ENCODE peak calls at places on chromosomes 3 and 15, in ten cellular contexts. C, M, V, G, P, W, K, U, Q and F are unnamed samples.
A peak's percentile ranks its signal among the peaks of the same experiment; 100 is the strongest.

GRCh38 chr15:99170476-99171065 is 65.7 kb downstream of the SYNM start:
- DNase-seq in M (no peak), Q (no peak), W (no peak), K (no peak), P (no peak), C (no peak), V (no peak), U (no peak), G (no peak), F (no peak)

GRCh38 chr3:128094295-128095151 is 29.1 kb downstream of the RUVBL1 start:
- DNase-seq in U (no peak), V (peak; percentile 45), P (peak; percentile 45), Q (no peak), W (no peak), K (no peak), C (no peak), G (no peak), M (no peak), F (no peak)

GRCh38 chr3:111252795-111253194 is 181.2 kb downstream of the NECTIN3 start:
- DNase-seq in Q (peak; percentile 5), M (peak; percentile 60), U (no peak), W (no peak), C (no peak), G (no peak), P (peak; percentile 76), V (peak; percentile 66), K (no peak), F (no peak)

GRCh38 chr3:134751831-134752230 is 43.2 kb upstream of the EPHB1 start:
- DNase-seq in W (no peak), C (no peak), G (no peak), P (peak; percentile 71), K (no peak), U (no peak), M (no peak), V (peak; percentile 52), Q (no peak), F (no peak)

GRCh38 chr3:130442284-130442683 is 74.7 kb upstream of the COL6A6 start:
- DNase-seq in C (no peak), G (no peak), U (no peak), P (no peak), M (peak; percentile 52), Q (no peak), V (no peak), K (no peak), W (no peak), F (no peak)

GRCh38 chr3:155853214-155854146 is 747 bp downstream of the SLC33A1 start:
- DNase-seq in P (peak; percentile 31), M (peak; percentile 60), V (peak; percentile 23), Q (no peak), U (peak; percentile 61), W (peak; percentile 44), G (peak; percentile 25), K (no peak), C (no peak), F (peak; percentile 28)

GRCh38 chr3:34009480-34009844 is 211.0 kb downstream of the PDCD6IP start:
- DNase-seq in K (no peak), M (no peak), W (no peak), C (no peak), G (no peak), P (peak; percentile 24), V (no peak), U (no peak), Q (no peak), F (no peak)

GRCh38 chr3:42092006-42092405 is 849 bp downstream of the TRAK1 start:
- DNase-seq in C (no peak), Q (no peak), K (no peak), U (peak; percentile 78), M (no peak), V (no peak), G (peak; percentile 50), P (no peak), W (no peak), F (no peak)

GRCh38 chr15:32887090-32887489 is 169.3 kb downstream of the GREM1 start:
- DNase-seq in P (no peak), Q (no peak), W (no peak), U (no peak), K (no peak), V (no peak), C (no peak), M (no peak), G (no peak), F (no peak)

GRCh38 chr3:188241072-188241471 is 87.1 kb downstream of the LPP start:
- DNase-seq in Q (no peak), P (peak; percentile 51), G (no peak), C (no peak), U (no peak), W (no peak), K (peak; percentile 18), M (no peak), V (peak; percentile 35), F (no peak)

GRCh38 chr3:126474498-126475410 is 937 bp downstream of the ZXDC start:
- DNase-seq in W (peak; percentile 69), K (peak; percentile 92), Q (no peak), C (no peak), P (peak; percentile 56), G (peak; percentile 65), M (peak; percentile 65), U (peak; percentile 76), V (peak; percentile 30), F (peak; percentile 89)

GRCh38 chr3:111227216-111227615 is 155.6 kb downstream of the NECTIN3 start:
- DNase-seq in K (no peak), G (no peak), M (no peak), V (peak; percentile 87), C (peak; percentile 19), Q (no peak), W (no peak), U (no peak), P (peak; percentile 76), F (no peak)

GRCh38 chr15:68783226-68784054 is 37.3 kb downstream of the ANP32A start:
- DNase-seq in Q (peak; percentile 51), G (peak; percentile 61), C (no peak), V (no peak), K (peak; percentile 24), P (no peak), W (peak; percentile 47), M (peak; percentile 84), U (peak; percentile 60), F (no peak)

GRCh38 chr3:76024640-76025039 is 239.3 kb upstream of the ZNF717 start:
- DNase-seq in G (no peak), M (peak; percentile 70), C (no peak), K (no peak), W (peak; percentile 23), V (peak; percentile 33), U (peak; percentile 26), Q (peak; percentile 19), P (peak; percentile 53), F (no peak)

GRCh38 chr3:101984356-101984755 is 135.0 kb downstream of the NFKBIZ start:
- DNase-seq in W (no peak), K (no peak), G (no peak), Q (no peak), C (no peak), P (no peak), U (no peak), M (no peak), V (no peak), F (no peak)

GRCh38 chr3:192482809-192483208 is 244.5 kb downstream of the FGF12 start:
- DNase-seq in W (no peak), P (peak; percentile 55), K (no peak), Q (no peak), G (no peak), M (no peak), U (no peak), V (peak; percentile 29), C (no peak), F (no peak)

GRCh38 chr3:99753268-99753975 is 64.2 kb upstream of the CMSS1 start:
- DNase-seq in C (peak; percentile 41), W (peak; percentile 68), G (peak; percentile 47), U (peak; percentile 77), V (peak; percentile 88), P (peak; percentile 87), Q (peak; percentile 53), M (peak; percentile 84), K (no peak), F (no peak)

GRCh38 chr3:128287161-128287560 is 133.9 kb downstream of the EEFSEC start:
- DNase-seq in M (peak; percentile 29), V (no peak), U (no peak), P (no peak), C (no peak), K (no peak), Q (no peak), G (no peak), W (no peak), F (no peak)

GRCh38 chr3:13419356-13420050 is 619 bp downstream of the NUP210 start:
- DNase-seq in W (peak; percentile 40), M (peak; percentile 61), V (no peak), G (peak; percentile 80), U (peak; percentile 63), Q (no peak), P (no peak), C (no peak), K (peak; percentile 93), F (no peak)
- TF ChIP-seq CTCF in W (no peak), M (no peak), V (no peak), G (no peak), U (no peak), Q (no peak), P (no peak), C (no peak), K (no peak), F (no peak)

DNA sequence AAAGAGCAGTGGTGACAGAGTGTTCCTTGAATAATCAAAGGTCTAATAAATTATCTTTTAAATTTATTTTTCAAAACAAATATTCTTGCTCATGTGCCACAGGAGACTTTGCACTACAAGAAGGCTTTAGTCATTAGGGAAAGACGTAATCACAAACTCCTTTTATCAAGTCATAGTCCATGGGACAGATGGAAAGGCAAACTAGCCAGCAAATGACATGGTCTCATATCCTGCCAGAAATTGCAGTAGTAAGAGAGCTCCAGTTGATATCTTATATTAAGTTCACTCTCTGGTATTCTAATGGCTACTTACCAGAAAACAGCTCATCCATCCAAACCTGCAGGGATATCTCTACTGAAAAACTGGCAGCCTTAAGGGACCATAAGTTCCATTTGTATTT is 225.0 kb upstream of the TP63 start:
- DNase-seq in G (no peak), C (no peak), K (no peak), P (no peak), U (no peak), V (no peak), W (no peak), M (no peak), Q (no peak), F (no peak)
- TF ChIP-seq CTCF in G (no peak), C (no peak), K (no peak), P (no peak), U (no peak), V (no peak), W (no peak), M (no peak), Q (no peak), F (no peak)

DNA sequence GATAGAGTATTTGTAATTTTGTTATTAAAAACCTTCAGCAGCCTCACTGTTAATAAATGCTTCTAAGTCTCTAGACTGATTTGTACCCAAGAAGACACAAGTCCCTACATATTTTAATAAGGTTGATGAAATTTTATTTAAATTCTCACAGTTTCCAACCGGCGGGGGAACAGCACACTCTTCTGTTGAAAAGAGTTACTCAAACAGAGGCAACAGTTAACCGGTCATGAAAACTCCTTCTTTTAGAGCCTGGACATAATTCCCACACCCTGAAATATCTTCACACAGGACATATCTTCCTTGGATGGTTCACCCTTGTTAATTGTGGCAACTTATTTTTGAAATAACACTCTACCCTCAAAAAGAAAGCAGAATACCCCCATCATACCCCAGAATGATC is 278.8 kb downstream of the FOXP1 start:
- DNase-seq in V (peak; percentile 65), W (no peak), K (no peak), G (no peak), C (no peak), M (peak; percentile 48), U (no peak), P (peak; percentile 77), Q (no peak), F (no peak)
- TF ChIP-seq CTCF in V (peak; percentile 59), W (peak; percentile 3), K (peak; percentile 15), G (no peak), C (peak; percentile 50), M (peak; percentile 53), U (no peak), P (peak; percentile 51), Q (no peak), F (no peak)

GRCh38 chr3:106822204-106822603 is 555.0 kb upstream of the CCDC54 start:
- DNase-seq in C (no peak), U (no peak), P (no peak), W (no peak), M (no peak), K (peak; percentile 37), G (no peak), V (no peak), Q (no peak), F (no peak)
- TF ChIP-seq CTCF in C (no peak), U (no peak), P (no peak), W (no peak), M (no peak), K (no peak), G (no peak), V (no peak), Q (no peak), F (no peak)